ENCODE peak calls at places on chromosomes 1 and 21, in eight cellular contexts. One of them, this sample, is unnamed.

GRCh38 chr1:210325026-210325670 is 3.6 kb upstream of the HHAT start:
- DNase-seq in esophagus squamous epithelium: no peak
- DNase-seq in K562: no peak
- DNase-seq in HCT116: no peak
- DNase-seq in ovary: no peak
- DNase-seq in Peyer's patch: no peak
- DNase-seq in A549: no peak
- DNase-seq in prostate gland: no peak
- DNase-seq in this sample: no peak

GRCh38 chr1:221706862-221707582 is 34.9 kb downstream of the DUSP10 start:
- DNase-seq in A549: no peak
- DNase-seq in HCT116: no peak
- DNase-seq in prostate gland: no peak
- DNase-seq in K562: no peak
- DNase-seq in esophagus squamous epithelium: no peak
- DNase-seq in Peyer's patch: no peak
- DNase-seq in ovary: no peak
- DNase-seq in this sample: no peak

GRCh38 chr1:86648255-86648654 is 56.1 kb upstream of the SH3GLB1 start:
- DNase-seq in esophagus squamous epithelium: no peak
- DNase-seq in A549: no peak
- DNase-seq in ovary: no peak
- DNase-seq in Peyer's patch: no peak
- DNase-seq in K562: no peak
- DNase-seq in prostate gland: no peak
- DNase-seq in HCT116: peak
- DNase-seq in this sample: no peak

GRCh38 chr1:19605884-19606442 is 38.1 kb upstream of the NBL1 start:
- DNase-seq in prostate gland: no peak
- DNase-seq in A549: no peak
- DNase-seq in Peyer's patch: no peak
- DNase-seq in ovary: no peak
- DNase-seq in K562: no peak
- DNase-seq in HCT116: no peak
- DNase-seq in esophagus squamous epithelium: no peak
- DNase-seq in this sample: peak

GRCh38 chr21:41952568-41953248 is 1.1 kb downstream of the C2CD2 start:
- DNase-seq in prostate gland: no peak
- DNase-seq in K562: no peak
- DNase-seq in Peyer's patch: no peak
- DNase-seq in esophagus squamous epithelium: no peak
- DNase-seq in A549: no peak
- DNase-seq in ovary: no peak
- DNase-seq in HCT116: no peak
- DNase-seq in this sample: no peak

GRCh38 chr1:186093437-186093836 is 281.6 kb downstream of the TPR start:
- DNase-seq in prostate gland: no peak
- DNase-seq in A549: no peak
- DNase-seq in ovary: no peak
- DNase-seq in HCT116: no peak
- DNase-seq in K562: no peak
- DNase-seq in Peyer's patch: no peak
- DNase-seq in esophagus squamous epithelium: no peak
- DNase-seq in this sample: peak

GRCh38 chr1:94322696-94323095 is 85.3 kb upstream of the ARHGAP29 start:
- DNase-seq in HCT116: peak
- DNase-seq in Peyer's patch: no peak
- DNase-seq in prostate gland: no peak
- DNase-seq in ovary: no peak
- DNase-seq in A549: peak
- DNase-seq in esophagus squamous epithelium: no peak
- DNase-seq in K562: no peak
- DNase-seq in this sample: no peak

GRCh38 chr1:150066838-150067183 is 765 bp upstream of the VPS45 start:
- DNase-seq in esophagus squamous epithelium: no peak
- DNase-seq in ovary: no peak
- DNase-seq in K562: peak
- DNase-seq in A549: no peak
- DNase-seq in HCT116: no peak
- DNase-seq in Peyer's patch: peak
- DNase-seq in prostate gland: peak
- DNase-seq in this sample: peak

GRCh38 chr21:35885942-35886541 is 174.3 kb downstream of the SETD4 start:
- DNase-seq in HCT116: no peak
- DNase-seq in esophagus squamous epithelium: no peak
- DNase-seq in Peyer's patch: no peak
- DNase-seq in ovary: no peak
- DNase-seq in A549: no peak
- DNase-seq in K562: no peak
- DNase-seq in prostate gland: no peak
- DNase-seq in this sample: no peak

GRCh38 chr1:203223012-203223775 is 6.3 kb downstream of the CHIT1 start:
- DNase-seq in prostate gland: no peak
- DNase-seq in Peyer's patch: no peak
- DNase-seq in A549: no peak
- DNase-seq in K562: no peak
- DNase-seq in ovary: no peak
- DNase-seq in esophagus squamous epithelium: no peak
- DNase-seq in HCT116: no peak
- DNase-seq in this sample: no peak

GRCh38 chr1:201149400-201149799 is 4.9 kb downstream of the TMEM9 start:
- DNase-seq in HCT116: peak
- DNase-seq in ovary: no peak
- DNase-seq in A549: peak
- DNase-seq in K562: peak
- DNase-seq in esophagus squamous epithelium: no peak
- DNase-seq in prostate gland: no peak
- DNase-seq in Peyer's patch: no peak
- DNase-seq in this sample: no peak

GRCh38 chr1:22177354-22178003 is 34.6 kb upstream of the WNT4 start:
- DNase-seq in prostate gland: no peak
- DNase-seq in ovary: no peak
- DNase-seq in A549: no peak
- DNase-seq in HCT116: no peak
- DNase-seq in esophagus squamous epithelium: no peak
- DNase-seq in K562: no peak
- DNase-seq in Peyer's patch: no peak
- DNase-seq in this sample: no peak

GRCh38 chr1:34754878-34755637 is at the start of gene GJB5:
- DNase-seq in K562: no peak
- DNase-seq in prostate gland: peak
- DNase-seq in Peyer's patch: no peak
- DNase-seq in HCT116: peak
- DNase-seq in ovary: no peak
- DNase-seq in A549: no peak
- DNase-seq in esophagus squamous epithelium: no peak
- DNase-seq in this sample: peak

GRCh38 chr21:38930838-38931237 is 125.1 kb downstream of the ETS2 start:
- DNase-seq in prostate gland: no peak
- DNase-seq in Peyer's patch: no peak
- DNase-seq in esophagus squamous epithelium: no peak
- DNase-seq in HCT116: no peak
- DNase-seq in A549: no peak
- DNase-seq in ovary: peak
- DNase-seq in K562: no peak
- DNase-seq in this sample: no peak

GRCh38 chr1:7014640-7014930 is 229.3 kb downstream of the CAMTA1 start:
- DNase-seq in Peyer's patch: no peak
- DNase-seq in prostate gland: no peak
- DNase-seq in K562: no peak
- DNase-seq in esophagus squamous epithelium: no peak
- DNase-seq in HCT116: no peak
- DNase-seq in ovary: no peak
- DNase-seq in A549: no peak
- DNase-seq in this sample: no peak

GRCh38 chr1:106984801-106985200 is 71.7 kb upstream of the PRMT6 start:
- DNase-seq in HCT116: no peak
- DNase-seq in esophagus squamous epithelium: no peak
- DNase-seq in ovary: no peak
- DNase-seq in Peyer's patch: no peak
- DNase-seq in A549: no peak
- DNase-seq in prostate gland: no peak
- DNase-seq in K562: no peak
- DNase-seq in this sample: no peak

GRCh38 chr1:199867601-199868000 is 159.9 kb upstream of the NR5A2 start:
- DNase-seq in Peyer's patch: no peak
- DNase-seq in K562: no peak
- DNase-seq in ovary: no peak
- DNase-seq in prostate gland: no peak
- DNase-seq in A549: no peak
- DNase-seq in esophagus squamous epithelium: no peak
- DNase-seq in HCT116: no peak
- DNase-seq in this sample: no peak

GRCh38 chr1:9473032-9473792 is 66.1 kb upstream of the SLC25A33 start:
- DNase-seq in prostate gland: no peak
- DNase-seq in A549: peak
- DNase-seq in HCT116: peak
- DNase-seq in Peyer's patch: no peak
- DNase-seq in ovary: peak
- DNase-seq in esophagus squamous epithelium: no peak
- DNase-seq in K562: peak
- DNase-seq in this sample: peak

GRCh38 chr1:93680121-93681094 is 1.2 kb downstream of the BCAR3 start:
- DNase-seq in esophagus squamous epithelium: peak
- DNase-seq in K562: peak
- DNase-seq in HCT116: peak
- DNase-seq in prostate gland: peak
- DNase-seq in ovary: peak
- DNase-seq in A549: peak
- DNase-seq in Peyer's patch: peak
- DNase-seq in this sample: peak

GRCh38 chr1:3148171-3148570 is 79.2 kb downstream of the PRDM16 start:
- DNase-seq in HCT116: no peak
- DNase-seq in esophagus squamous epithelium: no peak
- DNase-seq in ovary: no peak
- DNase-seq in K562: no peak
- DNase-seq in Peyer's patch: no peak
- DNase-seq in prostate gland: no peak
- DNase-seq in A549: no peak
- DNase-seq in this sample: no peak

GRCh38 chr21:44869860-44870747 is 3.4 kb downstream of the PTTG1IP start:
- DNase-seq in Peyer's patch: no peak
- DNase-seq in K562: no peak
- DNase-seq in ovary: peak
- DNase-seq in prostate gland: no peak
- DNase-seq in HCT116: peak
- DNase-seq in A549: peak
- DNase-seq in esophagus squamous epithelium: no peak
- DNase-seq in this sample: no peak
- H3K4me3 ChIP-seq in Peyer's patch: peak
- H3K4me3 ChIP-seq in K562: peak
- H3K4me3 ChIP-seq in ovary: no peak
- H3K4me3 ChIP-seq in prostate gland: no peak
- H3K4me3 ChIP-seq in HCT116: peak
- H3K4me3 ChIP-seq in A549: peak
- H3K4me3 ChIP-seq in esophagus squamous epithelium: no peak
- H3K4me3 ChIP-seq in this sample: no peak

GRCh38 chr1:18530567-18531502 is 50.1 kb downstream of the KLHDC7A start:
- DNase-seq in K562: peak
- DNase-seq in ovary: no peak
- DNase-seq in prostate gland: no peak
- DNase-seq in Peyer's patch: no peak
- DNase-seq in A549: no peak
- DNase-seq in esophagus squamous epithelium: no peak
- DNase-seq in HCT116: peak
- DNase-seq in this sample: peak
- TF ChIP-seq CTCF in K562: peak
- TF ChIP-seq CTCF in ovary: no peak
- TF ChIP-seq CTCF in prostate gland: peak
- TF ChIP-seq CTCF in Peyer's patch: peak
- TF ChIP-seq CTCF in A549: no peak
- TF ChIP-seq CTCF in esophagus squamous epithelium: no peak
- TF ChIP-seq CTCF in HCT116: peak
- TF ChIP-seq CTCF in this sample: no peak

DNA sequence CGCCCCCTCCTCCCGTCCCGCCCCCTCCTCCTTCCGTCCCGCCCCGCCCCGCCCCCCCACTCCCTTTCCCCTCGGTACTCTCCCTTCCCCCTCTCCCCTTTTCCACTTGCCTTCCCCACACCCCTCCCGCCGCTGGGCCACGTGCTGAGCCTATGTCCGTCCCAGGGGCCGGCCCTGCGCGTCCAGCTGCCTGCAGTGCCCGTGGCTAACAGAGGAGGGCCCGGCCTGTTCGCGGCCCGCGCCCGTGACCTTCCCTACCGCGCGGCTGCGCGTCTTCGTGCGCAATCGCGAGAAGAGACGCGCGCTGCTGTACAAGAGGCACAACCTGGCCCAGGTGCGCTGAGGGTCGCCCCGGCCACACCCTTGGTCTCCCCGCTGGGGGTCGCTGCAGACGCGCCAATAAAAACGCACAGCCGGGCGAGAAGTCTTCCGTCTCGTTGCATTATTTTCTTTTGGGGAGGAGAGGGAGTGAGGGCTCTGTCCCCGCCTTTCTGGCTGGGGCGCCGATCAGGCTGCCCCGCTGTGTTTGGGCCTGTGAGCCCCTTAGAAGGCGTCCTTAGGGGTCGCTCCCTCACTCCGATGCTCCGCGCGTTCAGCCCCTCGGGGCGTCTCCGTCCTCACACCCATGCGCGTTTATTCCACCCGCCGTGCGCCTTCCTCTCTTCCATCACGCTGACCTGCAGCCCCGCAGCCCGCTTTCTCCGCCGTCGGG is 28.0 kb downstream of the TRIM11 start:
- DNase-seq in Peyer's patch: peak
- DNase-seq in esophagus squamous epithelium: no peak
- DNase-seq in K562: peak
- DNase-seq in HCT116: peak
- DNase-seq in prostate gland: no peak
- DNase-seq in ovary: peak
- DNase-seq in A549: peak
- DNase-seq in this sample: peak
- TF ChIP-seq POLR2A in Peyer's patch: no peak
- TF ChIP-seq POLR2A in esophagus squamous epithelium: no peak
- TF ChIP-seq POLR2A in K562: no peak
- TF ChIP-seq POLR2A in HCT116: no peak
- TF ChIP-seq POLR2A in prostate gland: no peak
- TF ChIP-seq POLR2A in ovary: no peak
- TF ChIP-seq POLR2A in A549: peak
- TF ChIP-seq POLR2A in this sample: no peak

DNA sequence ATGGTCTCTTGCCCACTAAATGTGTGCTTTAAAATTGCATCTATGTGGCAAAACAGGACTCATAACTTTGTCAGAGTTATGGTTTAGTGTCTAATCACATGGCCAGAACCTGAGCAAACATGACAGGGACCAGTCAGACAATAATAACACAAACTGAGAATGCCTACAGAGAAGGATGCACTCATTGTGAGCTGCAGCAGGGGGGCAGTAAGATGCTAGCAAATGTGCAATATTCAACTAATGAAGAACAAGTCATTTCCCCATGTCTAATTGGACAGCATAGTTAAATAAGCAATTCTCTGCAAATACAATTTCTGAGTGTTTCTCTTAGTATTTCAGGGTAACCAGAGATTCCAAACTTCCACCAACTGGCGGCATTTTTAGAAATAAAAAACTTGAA is 30.8 kb downstream of the SPAG17 start:
- DNase-seq in esophagus squamous epithelium: no peak
- DNase-seq in HCT116: no peak
- DNase-seq in K562: no peak
- DNase-seq in ovary: no peak
- DNase-seq in Peyer's patch: no peak
- DNase-seq in A549: peak
- DNase-seq in prostate gland: no peak
- DNase-seq in this sample: no peak
- H3K4me3 ChIP-seq in esophagus squamous epithelium: no peak
- H3K4me3 ChIP-seq in HCT116: no peak
- H3K4me3 ChIP-seq in K562: no peak
- H3K4me3 ChIP-seq in ovary: no peak
- H3K4me3 ChIP-seq in Peyer's patch: no peak
- H3K4me3 ChIP-seq in A549: no peak
- H3K4me3 ChIP-seq in prostate gland: no peak
- H3K4me3 ChIP-seq in this sample: no peak

GRCh38 chr1:75632350-75632949 is 21.5 kb upstream of the SLC44A5 start:
- DNase-seq in ovary: no peak
- DNase-seq in esophagus squamous epithelium: no peak
- DNase-seq in prostate gland: no peak
- DNase-seq in A549: peak
- DNase-seq in HCT116: peak
- DNase-seq in K562: peak
- DNase-seq in Peyer's patch: no peak
- DNase-seq in this sample: no peak
- TF ChIP-seq CTCF in ovary: peak
- TF ChIP-seq CTCF in esophagus squamous epithelium: peak
- TF ChIP-seq CTCF in prostate gland: peak
- TF ChIP-seq CTCF in A549: peak
- TF ChIP-seq CTCF in HCT116: peak
- TF ChIP-seq CTCF in K562: peak
- TF ChIP-seq CTCF in Peyer's patch: peak
- TF ChIP-seq CTCF in this sample: no peak